ENCODE peak calls at places on chromosomes 6 and 20, in seven cellular contexts. C is chondrocyte, X is astrocyte, H is Panc1, E is ovary, M is MCF 10A, Z is endothelial cell. D is an unnamed sample.

GRCh38 chr6:68333444-68333843 is 301.6 kb upstream of the ADGRB3 start:
- DNase-seq in C (no peak), X (no peak), H (no peak), E (no peak), M (no peak), Z (no peak), D (no peak)

GRCh38 chr6:36596359-36596758 is 2.2 kb downstream of the SRSF3 start:
- DNase-seq in C (no peak), X (no peak), H (no peak), E (no peak), M (no peak), Z (no peak), D (peak; percentile 43)

GRCh38 chr6:2850480-2851150 is 9.0 kb upstream of the SERPINB1 start:
- DNase-seq in C (no peak), X (peak; percentile 60), H (no peak), E (no peak), M (no peak), Z (no peak), D (peak; percentile 50)

GRCh38 chr6:46964716-46965519 is 43.2 kb upstream of the ADGRF5 start:
- DNase-seq in C (no peak), X (peak; percentile 94), H (no peak), E (no peak), M (no peak), Z (no peak), D (no peak)

GRCh38 chr6:166488081-166488685 is 98.3 kb downstream of the RAMACL start:
- DNase-seq in C (no peak), X (no peak), H (no peak), E (no peak), M (no peak), Z (no peak), D (peak; percentile 8)

GRCh38 chr6:51025082-51025777 is 206.6 kb downstream of the TFAP2B start:
- DNase-seq in C (no peak), X (peak; percentile 75), H (peak; percentile 69), E (no peak), M (peak; percentile 55), Z (no peak), D (peak; percentile 45)

GRCh38 chr6:117034547-117034946 is 157.5 kb downstream of the RFX6 start:
- DNase-seq in C (no peak), X (no peak), H (no peak), E (no peak), M (no peak), Z (no peak), D (no peak)

GRCh38 chr6:134187751-134188150 is 130.2 kb downstream of the SGK1 start:
- DNase-seq in C (no peak), X (no peak), H (no peak), E (no peak), M (no peak), Z (no peak), D (no peak)

GRCh38 chr6:158536084-158536890 is 23.6 kb upstream of the TMEM181 start:
- DNase-seq in C (no peak), X (peak; percentile 47), H (no peak), E (peak; percentile 70), M (peak; percentile 73), Z (peak; percentile 89), D (peak; percentile 53)

GRCh38 chr20:60352580-60352979 is 394.4 kb downstream of the CDH26 start:
- DNase-seq in C (no peak), X (no peak), H (no peak), E (no peak), M (no peak), Z (no peak), D (no peak)

GRCh38 chr6:9623228-9623832 is 791.5 kb downstream of the TFAP2A start:
- DNase-seq in C (no peak), X (no peak), H (no peak), E (no peak), M (no peak), Z (no peak), D (no peak)

GRCh38 chr20:45842169-45842812 is 8.7 kb downstream of the SNX21 start:
- DNase-seq in C (no peak), X (no peak), H (no peak), E (peak; percentile 51), M (no peak), Z (no peak), D (peak; percentile 83)

GRCh38 chr6:72739368-72739779 is 117.5 kb downstream of the KCNQ5 start:
- DNase-seq in C (no peak), X (no peak), H (no peak), E (no peak), M (no peak), Z (no peak), D (no peak)

GRCh38 chr6:3732345-3733141 is 19.0 kb downstream of the PXDC1 start:
- DNase-seq in C (peak; percentile 65), X (peak; percentile 97), H (no peak), E (peak; percentile 66), M (peak; percentile 80), Z (peak; percentile 80), D (peak; percentile 82)

GRCh38 chr6:87851674-87852260 is 149.7 kb upstream of the AKIRIN2 start:
- DNase-seq in C (no peak), X (no peak), H (no peak), E (no peak), M (no peak), Z (no peak), D (no peak)

GRCh38 chr20:32327087-32327681 is 30.9 kb upstream of the ASXL1 start:
- DNase-seq in C (no peak), X (peak; percentile 96), H (no peak), E (no peak), M (no peak), Z (no peak), D (no peak)

GRCh38 chr20:59184880-59185447 is 21.3 kb downstream of the ZNF831 start:
- DNase-seq in C (no peak), X (no peak), H (no peak), E (no peak), M (peak; percentile 46), Z (no peak), D (no peak)

GRCh38 chr20:36317675-36318074 is 11.5 kb downstream of the DLGAP4 start:
- DNase-seq in C (peak; percentile 32), X (no peak), H (no peak), E (no peak), M (no peak), Z (no peak), D (no peak)

GRCh38 chr20:11676618-11677289 is 240.9 kb upstream of the BTBD3 start:
- DNase-seq in C (no peak), X (peak; percentile 6), H (peak; percentile 8), E (no peak), M (peak; percentile 61), Z (peak; percentile 84), D (peak; percentile 62)

GRCh38 chr6:154893927-154894326 is 101.2 kb upstream of the TIAM2 start:
- DNase-seq in C (no peak), X (no peak), H (no peak), E (no peak), M (no peak), Z (no peak), D (peak; percentile 27)

GRCh38 chr6:90025418-90026089 is 131.3 kb downstream of the GJA10 start:
- DNase-seq in C (no peak), X (peak; percentile 92), H (no peak), E (no peak), M (peak; percentile 87), Z (no peak), D (peak; percentile 82)

GRCh38 chr6:150150821-150151646 is 8.2 kb downstream of the PPP1R14C start:
- DNase-seq in C (no peak), X (no peak), H (no peak), E (no peak), M (no peak), Z (no peak), D (no peak)

GRCh38 chr20:40797425-40797824 is 108.4 kb upstream of the MAFB start:
- DNase-seq in C (no peak), X (no peak), H (no peak), E (no peak), M (peak; percentile 36), Z (peak; percentile 17), D (peak; percentile 1)
- TF ChIP-seq CTCF in C (peak; percentile 58), X (peak; percentile 37), H (peak; percentile 54), E (no peak), M (peak; percentile 23), Z (peak; percentile 63), D (peak; percentile 62)

GRCh38 chr6:84728602-84729001 is 35.8 kb downstream of the TBX18 start:
- DNase-seq in C (no peak), X (no peak), H (peak; percentile 2), E (no peak), M (peak; percentile 54), Z (no peak), D (peak; percentile 23)
- TF ChIP-seq CTCF in C (peak; percentile 65), X (peak; percentile 44), H (peak; percentile 43), E (no peak), M (peak; percentile 41), Z (peak; percentile 72), D (peak; percentile 57)

GRCh38 chr6:71558974-71559373 is 270.4 kb downstream of the OGFRL1 start:
- DNase-seq in C (no peak), X (no peak), H (no peak), E (no peak), M (no peak), Z (no peak), D (no peak)
- TF ChIP-seq CTCF in C (no peak), X (no peak), H (no peak), E (no peak), M (no peak), Z (no peak), D (no peak)

GRCh38 chr6:127096167-127096566 is 22.3 kb upstream of the RSPO3 start:
- DNase-seq in C (no peak), X (no peak), H (no peak), E (no peak), M (no peak), Z (no peak), D (no peak)

GRCh38 chr6:127102299-127102698 is 16.2 kb upstream of the RSPO3 start:
- DNase-seq in C (no peak), X (peak; percentile 85), H (no peak), E (no peak), M (peak; percentile 80), Z (no peak), D (peak; percentile 98)

GRCh38 chr6:127102859-127103258 is 15.6 kb upstream of the RSPO3 start:
- DNase-seq in C (no peak), X (no peak), H (no peak), E (no peak), M (no peak), Z (no peak), D (no peak)

GRCh38 chr6:127103482-127103881 is 15.0 kb upstream of the RSPO3 start:
- DNase-seq in C (no peak), X (no peak), H (no peak), E (no peak), M (no peak), Z (no peak), D (peak; percentile 35)

GRCh38 chr6:127100510-127101140 is 17.8 kb upstream of the RSPO3 start:
- DNase-seq in C (no peak), X (no peak), H (no peak), E (no peak), M (no peak), Z (no peak), D (peak; percentile 52)
- TF ChIP-seq CTCF in C (peak; percentile 79), X (peak; percentile 34), H (peak; percentile 38), E (no peak), M (peak; percentile 9), Z (peak; percentile 17), D (peak; percentile 69)

DNA sequence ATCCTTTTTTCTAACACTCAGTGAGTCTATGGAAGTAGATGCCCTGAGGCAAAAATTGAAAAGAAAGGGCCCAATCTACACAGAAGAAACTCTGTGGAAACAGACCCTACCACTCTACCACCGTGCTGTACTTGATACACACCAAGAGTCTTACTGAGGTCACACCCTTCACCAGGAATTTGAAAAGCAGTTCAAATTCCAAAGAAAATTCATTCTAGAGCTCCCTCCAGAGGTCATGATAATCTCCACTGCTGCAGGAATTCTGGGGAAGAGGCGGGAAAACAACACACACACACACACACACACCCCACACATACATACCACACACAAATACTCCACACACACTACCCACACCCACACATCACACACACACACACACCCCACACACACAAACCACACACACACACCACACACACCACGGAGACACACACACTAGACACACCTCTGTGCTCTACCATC is 336.8 kb downstream of the HDGFL1 start:
- DNase-seq in C (no peak), X (peak; percentile 20), H (no peak), E (no peak), M (peak; percentile 40), Z (no peak), D (peak; percentile 54)
- TF ChIP-seq CTCF in C (peak; percentile 71), X (peak; percentile 38), H (peak; percentile 45), E (no peak), M (peak; percentile 25), Z (peak; percentile 14), D (peak; percentile 61)

D was measured in AG10803.